ENCODE peak calls at places on chromosomes 13 and 19, in ten cellular contexts. U is colonic mucosa, N is breast epithelium, F is tibial artery, E is D721Med, J is mucosa of descending colon, A is testis, W is brain microvascular endothelial cell, V is transverse colon, Z is GM12865. X is an unnamed sample.

GRCh38 chr19:47158879-47159509 is 28.4 kb downstream of the SAE1 start:
- DNase-seq in U (no peak), N (no peak), F (no peak), E (no peak), J (no peak), A (no peak), W (peak), V (no peak), Z (no peak), X (no peak)

GRCh38 chr19:10427169-10427568 is 6.8 kb downstream of the PDE4A start:
- DNase-seq in U (no peak), N (no peak), F (no peak), E (no peak), J (no peak), A (no peak), W (no peak), V (no peak), Z (no peak), X (no peak)

GRCh38 chr19:51172223-51172622 is 30.1 kb downstream of the SIGLEC7 start:
- DNase-seq in U (no peak), N (no peak), F (no peak), E (no peak), J (no peak), A (no peak), W (no peak), V (no peak), Z (no peak), X (no peak)

GRCh38 chr19:53518061-53518460 is 19.9 kb upstream of the ZNF331 start:
- DNase-seq in U (no peak), N (no peak), F (no peak), E (no peak), J (no peak), A (peak), W (no peak), V (no peak), Z (no peak), X (no peak)

GRCh38 chr19:36719687-36720556 is 32.5 kb downstream of the ZNF567 start:
- DNase-seq in U (no peak), N (no peak), F (no peak), E (no peak), J (no peak), A (no peak), W (no peak), V (no peak), Z (peak), X (no peak)

GRCh38 chr13:79869326-79869725 is 388.4 kb downstream of the NDFIP2 start:
- DNase-seq in U (no peak), N (no peak), F (no peak), E (no peak), J (no peak), A (no peak), W (peak), V (no peak), Z (no peak), X (no peak)

GRCh38 chr13:73077867-73078266 is 19.1 kb downstream of the KLF5 start:
- DNase-seq in U (no peak), N (no peak), F (no peak), E (no peak), J (no peak), A (no peak), W (no peak), V (no peak), Z (no peak), X (no peak)

GRCh38 chr13:51844862-51845573 is at the start of gene TMEM272:
- DNase-seq in U (peak), N (no peak), F (no peak), E (peak), J (no peak), A (peak), W (peak), V (peak), Z (peak), X (peak)

GRCh38 chr13:40617801-40618356 is 48.6 kb downstream of the FOXO1 start:
- DNase-seq in U (no peak), N (no peak), F (no peak), E (no peak), J (no peak), A (no peak), W (no peak), V (no peak), Z (no peak), X (no peak)

GRCh38 chr13:32125746-32126145 is 94.2 kb downstream of the FRY start:
- DNase-seq in U (no peak), N (no peak), F (no peak), E (no peak), J (no peak), A (no peak), W (no peak), V (no peak), Z (no peak), X (no peak)

GRCh38 chr19:19366691-19367396 is 38.6 kb upstream of the GATAD2A start:
- DNase-seq in U (peak), N (peak), F (peak), E (peak), J (peak), A (peak), W (peak), V (peak), Z (peak), X (peak)

GRCh38 chr13:69617587-69617986 is 490.0 kb upstream of the ATXN8OS start:
- DNase-seq in U (no peak), N (no peak), F (no peak), E (no peak), J (no peak), A (no peak), W (no peak), V (no peak), Z (no peak), X (no peak)

GRCh38 chr13:30755678-30756077 is 20.3 kb downstream of the ALOX5AP start:
- DNase-seq in U (no peak), N (no peak), F (no peak), E (no peak), J (no peak), A (no peak), W (no peak), V (no peak), Z (no peak), X (no peak)

GRCh38 chr13:105329359-105329758 is 1206.1 kb downstream of the EFNB2 start:
- DNase-seq in U (no peak), N (no peak), F (no peak), E (no peak), J (no peak), A (no peak), W (no peak), V (no peak), Z (no peak), X (no peak)

GRCh38 chr13:41259875-41260501 is 3.4 kb downstream of the MTRF1 start:
- DNase-seq in U (no peak), N (no peak), F (no peak), E (no peak), J (no peak), A (no peak), W (no peak), V (no peak), Z (no peak), X (no peak)

GRCh38 chr13:25910243-25910642 is 141.6 kb downstream of the SHISA2 start:
- DNase-seq in U (no peak), N (no peak), F (no peak), E (no peak), J (no peak), A (no peak), W (no peak), V (no peak), Z (no peak), X (no peak)

GRCh38 chr13:23433171-23434153 is at the start of gene SACS:
- DNase-seq in U (no peak), N (no peak), F (no peak), E (no peak), J (no peak), A (peak), W (peak), V (no peak), Z (no peak), X (peak)

GRCh38 chr19:37977992-37978391 is 71.0 kb downstream of the SIPA1L3 start:
- DNase-seq in U (no peak), N (peak), F (no peak), E (no peak), J (no peak), A (no peak), W (peak), V (no peak), Z (peak), X (peak)

GRCh38 chr13:71605744-71606143 is 261.3 kb downstream of the DACH1 start:
- DNase-seq in U (no peak), N (no peak), F (no peak), E (no peak), J (no peak), A (no peak), W (no peak), V (no peak), Z (no peak), X (no peak)

GRCh38 chr19:16159655-16160054 is 13.7 kb downstream of the CIB3 start:
- DNase-seq in U (no peak), N (no peak), F (no peak), E (no peak), J (no peak), A (no peak), W (no peak), V (no peak), Z (no peak), X (no peak)

GRCh38 chr19:1986357-1987162 is 29.0 kb downstream of the BTBD2 start:
- DNase-seq in U (no peak), N (no peak), F (no peak), E (no peak), J (no peak), A (no peak), W (no peak), V (no peak), Z (no peak), X (no peak)

GRCh38 chr13:34678154-34678553 is 263.9 kb upstream of the NBEA start:
- DNase-seq in U (no peak), N (no peak), F (no peak), E (no peak), J (no peak), A (no peak), W (peak), V (no peak), Z (no peak), X (no peak)

GRCh38 chr19:2469102-2469914 is 6.6 kb upstream of the GADD45B start:
- DNase-seq in U (no peak), N (no peak), F (no peak), E (no peak), J (no peak), A (no peak), W (peak), V (no peak), Z (peak), X (no peak)

GRCh38 chr13:113584205-113584869 is at the start of gene TFDP1:
- DNase-seq in U (peak), N (peak), F (peak), E (peak), J (peak), A (peak), W (peak), V (peak), Z (peak), X (peak)

GRCh38 chr19:46515879-46516350 is 20.2 kb upstream of the PNMA8B start:
- DNase-seq in U (no peak), N (no peak), F (no peak), E (no peak), J (no peak), A (no peak), W (peak), V (no peak), Z (peak), X (no peak)

GRCh38 chr19:53944416-53944815 is 18.3 kb upstream of the CACNG8 start:
- DNase-seq in U (no peak), N (no peak), F (no peak), E (no peak), J (no peak), A (no peak), W (no peak), V (no peak), Z (no peak), X (no peak)

GRCh38 chr19:17104679-17105078 is 29.1 kb downstream of the MYO9B start:
- DNase-seq in U (no peak), N (no peak), F (no peak), E (no peak), J (no peak), A (no peak), W (no peak), V (no peak), Z (peak), X (no peak)

GRCh38 chr13:84413016-84413415 is 530.7 kb upstream of the SLITRK1 start:
- DNase-seq in U (no peak), N (no peak), F (no peak), E (no peak), J (no peak), A (no peak), W (no peak), V (no peak), Z (no peak), X (no peak)

GRCh38 chr19:10335149-10336053 is 2.1 kb upstream of the RAVER1 start:
- DNase-seq in U (no peak), N (no peak), F (no peak), E (no peak), J (no peak), A (no peak), W (no peak), V (no peak), Z (no peak), X (no peak)

GRCh38 chr19:53782698-53783097 is 41.4 kb downstream of the NLRP12 start:
- DNase-seq in U (no peak), N (no peak), F (no peak), E (no peak), J (no peak), A (no peak), W (no peak), V (no peak), Z (no peak), X (no peak)

GRCh38 chr13:80904386-80904785 is 563.5 kb upstream of the SPRY2 start:
- DNase-seq in U (no peak), N (no peak), F (no peak), E (no peak), J (no peak), A (no peak), W (no peak), V (no peak), Z (no peak), X (no peak)

GRCh38 chr19:21317821-21318220 is 11.4 kb downstream of the ZNF708 start:
- DNase-seq in U (no peak), N (no peak), F (no peak), E (no peak), J (no peak), A (no peak), W (no peak), V (no peak), Z (no peak), X (no peak)

GRCh38 chr13:33279898-33280549 is 5.5 kb downstream of the STARD13 start:
- DNase-seq in U (no peak), N (no peak), F (peak), E (no peak), J (no peak), A (no peak), W (peak), V (no peak), Z (no peak), X (no peak)

GRCh38 chr19:15437355-15438123 is 12.2 kb downstream of the WIZ start:
- DNase-seq in U (no peak), N (no peak), F (no peak), E (no peak), J (no peak), A (no peak), W (no peak), V (no peak), Z (no peak), X (no peak)

GRCh38 chr13:50071399-50071798 is 56.2 kb downstream of the KCNRG start:
- DNase-seq in U (no peak), N (no peak), F (no peak), E (no peak), J (no peak), A (no peak), W (no peak), V (no peak), Z (no peak), X (no peak)

GRCh38 chr19:30649934-30650614 is 277.9 kb downstream of the ZNF536 start:
- DNase-seq in U (peak), N (no peak), F (no peak), E (peak), J (no peak), A (peak), W (peak), V (no peak), Z (peak), X (peak)

GRCh38 chr19:30647891-30648290 is 275.7 kb downstream of the ZNF536 start:
- DNase-seq in U (no peak), N (no peak), F (no peak), E (no peak), J (no peak), A (no peak), W (no peak), V (no peak), Z (no peak), X (no peak)

GRCh38 chr19:30646806-30647205 is 274.6 kb downstream of the ZNF536 start:
- DNase-seq in U (no peak), N (no peak), F (no peak), E (no peak), J (no peak), A (no peak), W (no peak), V (no peak), Z (no peak), X (no peak)

GRCh38 chr19:30649149-30649548 is 277.0 kb downstream of the ZNF536 start:
- DNase-seq in U (no peak), N (no peak), F (no peak), E (no peak), J (no peak), A (no peak), W (no peak), V (no peak), Z (no peak), X (no peak)

GRCh38 chr19:30648321-30648720 is 276.1 kb downstream of the ZNF536 start:
- DNase-seq in U (no peak), N (no peak), F (no peak), E (no peak), J (no peak), A (no peak), W (no peak), V (no peak), Z (no peak), X (no peak)
- TF ChIP-seq CTCF in U (no peak), N (no peak), F (no peak), E (no peak), J (no peak), A (no peak), W (peak), V (no peak), Z (no peak), X (no peak)

GRCh38 chr19:42324655-42325307 is 654 bp upstream of the MEGF8 start:
- DNase-seq in U (peak), N (no peak), F (no peak), E (no peak), J (peak), A (no peak), W (no peak), V (peak), Z (no peak), X (no peak)
- TF ChIP-seq CTCF in U (no peak), N (peak), F (peak), E (no peak), J (no peak), A (no peak), W (no peak), V (peak), Z (no peak), X (no peak)

DNA sequence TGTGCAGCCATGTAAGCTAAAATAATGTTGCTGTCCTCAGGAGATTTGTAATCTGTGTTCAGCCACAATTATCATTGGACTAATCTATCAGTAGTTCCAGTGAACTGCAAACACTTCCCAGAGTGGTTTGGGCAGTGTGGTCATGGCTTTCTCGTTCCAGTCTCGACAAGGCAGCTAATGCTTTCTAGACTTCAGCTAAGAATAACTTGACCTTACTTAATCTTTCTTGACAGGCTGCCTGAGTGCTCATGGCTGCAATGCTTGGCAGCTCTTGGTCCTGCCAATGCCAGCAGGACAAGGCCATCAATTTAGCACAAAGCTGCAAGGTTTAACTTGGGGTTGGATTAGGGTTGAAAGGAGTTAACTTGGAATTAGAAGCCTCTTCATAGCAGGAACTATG is 32.8 kb downstream of the ATP12A start:
- DNase-seq in U (no peak), N (no peak), F (no peak), E (no peak), J (no peak), A (no peak), W (no peak), V (no peak), Z (no peak), X (no peak)
- TF ChIP-seq CTCF in U (no peak), N (no peak), F (no peak), E (no peak), J (no peak), A (no peak), W (no peak), V (no peak), Z (no peak), X (no peak)

GRCh38 chr13:108176685-108177274 is 38.6 kb downstream of the LIG4 start:
- DNase-seq in U (peak), N (no peak), F (no peak), E (no peak), J (no peak), A (peak), W (peak), V (peak), Z (peak), X (peak)

GRCh38 chr13:108182652-108183051 is 32.7 kb downstream of the LIG4 start:
- DNase-seq in U (no peak), N (no peak), F (no peak), E (no peak), J (no peak), A (no peak), W (no peak), V (no peak), Z (no peak), X (no peak)

DNA sequence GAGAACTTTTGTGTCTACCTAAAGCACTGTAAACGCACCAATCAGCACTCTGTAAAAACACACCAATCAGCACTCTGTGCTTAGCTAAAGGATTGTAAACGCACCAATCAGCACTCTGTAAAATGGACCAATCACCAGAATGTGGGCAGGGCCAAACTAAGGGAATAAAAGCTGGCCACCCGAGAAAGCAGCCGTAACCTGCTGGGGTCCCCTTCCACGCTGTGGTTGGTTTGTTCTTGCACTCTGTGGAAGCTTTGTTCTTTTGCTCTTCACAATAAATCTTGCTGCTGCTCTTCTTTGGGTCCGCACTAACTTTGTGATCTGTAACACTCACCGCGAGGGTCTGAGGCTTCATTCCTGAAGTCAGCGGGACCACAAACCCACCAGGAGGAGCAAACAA is 37.2 kb downstream of the LIG4 start:
- DNase-seq in U (no peak), N (no peak), F (no peak), E (no peak), J (no peak), A (no peak), W (no peak), V (no peak), Z (no peak), X (no peak)
- TF ChIP-seq CTCF in U (no peak), N (no peak), F (no peak), E (no peak), J (no peak), A (no peak), W (no peak), V (no peak), Z (no peak), X (no peak)

GRCh38 chr13:86476656-86477055 is 677.4 kb upstream of the SLITRK6 start:
- DNase-seq in U (no peak), N (no peak), F (no peak), E (no peak), J (no peak), A (no peak), W (no peak), V (no peak), Z (no peak), X (no peak)
- TF ChIP-seq CTCF in U (no peak), N (no peak), F (no peak), E (no peak), J (no peak), A (no peak), W (no peak), V (no peak), Z (no peak), X (no peak)

GRCh38 chr19:35545001-35545854 is at the start of gene TMEM147:
- DNase-seq in U (peak), N (peak), F (peak), E (peak), J (peak), A (peak), W (peak), V (peak), Z (peak), X (peak)
- TF ChIP-seq CTCF in U (no peak), N (no peak), F (no peak), E (no peak), J (no peak), A (no peak), W (no peak), V (no peak), Z (no peak), X (no peak)

GRCh38 chr13:108728370-108728769 is 99.0 kb downstream of the MYO16 start:
- DNase-seq in U (no peak), N (no peak), F (no peak), E (no peak), J (no peak), A (no peak), W (no peak), V (no peak), Z (no peak), X (no peak)
- TF ChIP-seq CTCF in U (no peak), N (no peak), F (no peak), E (no peak), J (no peak), A (no peak), W (peak), V (no peak), Z (no peak), X (peak)